ENCODE peak calls at places on chromosomes 1 and 21, in five cellular contexts. L, V, J, Z and F are unnamed samples.

GRCh38 chr1:246454655-246455054 is 52.4 kb downstream of the SMYD3 start:
- DNase-seq in J (no peak), V (no peak), L (no peak), Z (no peak), F (no peak)

GRCh38 chr1:231590453-231591198 is 36.0 kb upstream of the DISC1 start:
- DNase-seq in L (peak; percentile 54), V (peak; percentile 18), Z (no peak), J (peak; percentile 24), F (peak; percentile 50)

GRCh38 chr1:5198328-5198727 is 543.9 kb downstream of the AJAP1 start:
- DNase-seq in L (no peak), V (no peak), Z (no peak), J (no peak), F (no peak)

GRCh38 chr1:94855307-94855700 is 35.1 kb downstream of the SLC44A3 start:
- DNase-seq in L (no peak), Z (no peak), V (no peak), J (no peak), F (no peak)

GRCh38 chr1:112461200-112461871 is 47.4 kb upstream of the WNT2B start:
- DNase-seq in V (no peak), L (no peak), J (no peak), Z (no peak), F (no peak)

GRCh38 chr21:39852021-39852721 is 15.1 kb upstream of the PCP4 start:
- DNase-seq in J (no peak), Z (no peak), L (no peak), V (no peak), F (no peak)

GRCh38 chr1:225454733-225455132 is 26.9 kb upstream of the LBR start:
- DNase-seq in Z (no peak), J (no peak), V (no peak), L (peak; percentile 80), F (no peak)

GRCh38 chr1:243549108-243549507 is 293.3 kb downstream of the SDCCAG8 start:
- DNase-seq in J (no peak), Z (no peak), V (no peak), L (peak; percentile 54), F (no peak)

GRCh38 chr21:39633043-39633442 is 20.3 kb downstream of the B3GALT5 start:
- DNase-seq in V (no peak), Z (no peak), L (peak; percentile 61), J (no peak), F (no peak)

GRCh38 chr1:40507973-40508372 is 594 bp upstream of the EXO5 start:
- DNase-seq in V (no peak), Z (no peak), L (no peak), J (no peak), F (no peak)

GRCh38 chr1:36457691-36458090 is 6.5 kb downstream of the MRPS15 start:
- DNase-seq in Z (no peak), L (no peak), J (peak; percentile 45), V (no peak), F (no peak)

GRCh38 chr1:89672489-89673183 is 39.7 kb downstream of the LRRC8C start:
- DNase-seq in J (no peak), L (no peak), Z (no peak), V (no peak), F (no peak)

GRCh38 chr1:214632091-214632490 is 29.1 kb downstream of the CENPF start:
- DNase-seq in J (peak; percentile 73), Z (no peak), L (no peak), V (no peak), F (no peak)

GRCh38 chr1:160834945-160835565 is 27.6 kb downstream of the CD244 start:
- DNase-seq in L (peak; percentile 35), J (peak; percentile 56), Z (no peak), V (no peak), F (no peak)

GRCh38 chr1:54953846-54954245 is 26.6 kb upstream of the TMEM61 start:
- DNase-seq in Z (no peak), J (no peak), L (no peak), V (no peak), F (no peak)

GRCh38 chr1:42951588-42951987 is 7.1 kb downstream of the SLC2A1 start:
- DNase-seq in Z (no peak), V (no peak), J (no peak), L (peak; percentile 59), F (no peak)

GRCh38 chr1:78003882-78004718 is 639 bp upstream of the DNAJB4 start:
- DNase-seq in L (peak; percentile 89), Z (peak; percentile 52), J (no peak), V (no peak), F (peak; percentile 57)

GRCh38 chr1:39681294-39681693 is 9.4 kb upstream of the NT5C1A start:
- DNase-seq in L (no peak), V (no peak), J (no peak), Z (no peak), F (no peak)

GRCh38 chr1:69073176-69073575 is 494.5 kb upstream of the LRRC7 start:
- DNase-seq in V (no peak), Z (no peak), J (no peak), L (no peak), F (no peak)

GRCh38 chr1:166390406-166390805 is 223.6 kb upstream of the FAM78B start:
- DNase-seq in Z (no peak), J (no peak), L (peak; percentile 81), V (no peak), F (no peak)

GRCh38 chr1:224175615-224176014 is 7.4 kb upstream of the DEGS1 start:
- DNase-seq in Z (peak; percentile 68), L (peak; percentile 56), V (no peak), J (no peak), F (peak; percentile 43)

GRCh38 chr1:66996018-66996682 is 57.8 kb downstream of the SLC35D1 start:
- DNase-seq in Z (peak; percentile 46), J (peak; percentile 49), L (peak; percentile 66), V (peak; percentile 12), F (peak; percentile 48)

GRCh38 chr1:199282910-199283309 is 644.1 kb downstream of the PTPRC start:
- DNase-seq in Z (no peak), L (peak; percentile 63), J (no peak), V (no peak), F (no peak)

GRCh38 chr21:19353271-19353670 is 949.7 kb upstream of the TMPRSS15 start:
- DNase-seq in Z (no peak), V (no peak), L (no peak), J (no peak), F (no peak)

GRCh38 chr1:11528636-11529121 is 49.7 kb downstream of the DISP3 start:
- DNase-seq in Z (no peak), V (no peak), L (no peak), J (no peak), F (no peak)

GRCh38 chr1:96090134-96090533 is 631.5 kb upstream of the PTBP2 start:
- DNase-seq in J (no peak), Z (no peak), V (no peak), L (peak; percentile 10), F (no peak)

GRCh38 chr1:156963621-156964020 is 43.2 kb downstream of the LRRC71 start:
- DNase-seq in J (peak; percentile 48), L (no peak), V (no peak), Z (no peak), F (no peak)

GRCh38 chr21:35303085-35303484 is 254.0 kb upstream of the RUNX1 start:
- DNase-seq in V (no peak), Z (no peak), L (peak; percentile 94), J (no peak), F (no peak)

GRCh38 chr21:44392916-44393315 is 39.5 kb downstream of the TRPM2 start:
- DNase-seq in J (no peak), V (no peak), Z (no peak), L (no peak), F (no peak)